ENCODE peak calls at places on chromosomes 3 and 15, in five cellular contexts. G is neural crest cell, D is GM12864, H is BJ, X is foreskin fibroblast. S is an unnamed sample.

GRCh38 chr3:144053121-144053520 is 81.5 kb downstream of the DIPK2A start:
- DNase-seq in D (no peak), X (peak), H (peak), G (no peak), S (no peak)

GRCh38 chr3:180749322-180749721 is 70.0 kb upstream of the CCDC39 start:
- DNase-seq in H (no peak), X (no peak), D (no peak), G (no peak), S (no peak)

GRCh38 chr15:27977656-27978055 is 121.5 kb downstream of the OCA2 start:
- DNase-seq in H (no peak), X (no peak), D (no peak), G (no peak), S (no peak)

GRCh38 chr15:92324036-92324963 is 69.4 kb upstream of the ST8SIA2 start:
- DNase-seq in H (no peak), X (no peak), G (no peak), D (no peak), S (no peak)

GRCh38 chr3:159765860-159766294 is 222.8 kb upstream of the IL12A start:
- DNase-seq in X (no peak), H (no peak), D (no peak), G (no peak), S (no peak)

GRCh38 chr15:70186152-70186551 is 88.4 kb upstream of the TLE3 start:
- DNase-seq in X (no peak), G (no peak), D (no peak), H (no peak), S (no peak)

GRCh38 chr3:123083446-123084124 is 16.8 kb downstream of the PDIA5 start:
- DNase-seq in H (no peak), G (no peak), X (no peak), D (no peak), S (peak)

GRCh38 chr3:112405845-112406244 is 72.9 kb downstream of the CD200 start:
- DNase-seq in H (no peak), X (peak), G (no peak), D (peak), S (no peak)

GRCh38 chr15:101489236-101489632 is 273 bp downstream of the PCSK6 start:
- DNase-seq in X (peak), H (no peak), G (no peak), D (no peak), S (peak)

GRCh38 chr3:98741121-98741716 is 21.9 kb upstream of the ST3GAL6 start:
- DNase-seq in D (no peak), H (no peak), G (no peak), X (peak), S (no peak)

GRCh38 chr3:127325630-127325961 is 37.8 kb upstream of the PRR20G start:
- DNase-seq in X (no peak), H (no peak), G (no peak), D (no peak), S (no peak)

GRCh38 chr3:124459678-124460077 is 270.6 kb upstream of the UMPS start:
- DNase-seq in H (no peak), D (no peak), X (no peak), G (no peak), S (no peak)

GRCh38 chr3:100006570-100007271 is 107.6 kb downstream of the FILIP1L start:
- DNase-seq in D (no peak), G (no peak), H (no peak), X (peak), S (no peak)

DNA sequence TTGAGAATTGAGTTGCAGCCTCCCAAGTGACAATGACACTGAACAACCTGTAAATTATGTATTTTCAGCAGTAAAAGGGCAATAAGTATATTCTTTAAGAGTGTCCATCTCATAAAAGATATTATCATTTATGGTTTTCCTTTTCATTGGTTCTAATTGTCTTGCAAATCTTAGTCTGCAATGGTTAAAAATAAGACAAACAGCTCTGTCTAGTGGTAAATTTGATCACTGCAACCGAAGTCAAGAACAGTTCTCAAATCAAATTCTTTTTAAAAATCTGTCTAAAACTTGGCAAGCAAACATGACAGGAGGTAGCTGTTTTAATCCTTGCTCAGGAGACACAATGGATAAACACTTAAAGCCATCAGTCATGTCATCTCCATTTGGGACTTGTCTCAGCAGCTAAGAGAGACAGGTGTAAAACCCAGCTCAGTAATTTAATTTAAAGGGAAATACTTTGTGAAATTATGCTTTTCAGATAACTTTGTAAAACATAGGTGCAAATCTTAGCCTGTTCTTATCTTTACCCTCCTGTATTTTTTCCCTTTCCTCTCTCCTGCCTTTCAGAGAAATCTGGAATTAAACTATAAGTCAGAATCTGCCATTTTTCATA is 150.3 kb upstream of the ARHGEF26 start:
- DNase-seq in H (no peak), G (no peak), X (peak), D (no peak), S (no peak)
- TF ChIP-seq CTCF in H (peak), G (peak), X (peak), D (peak), S (peak)

GRCh38 chr3:51974277-51974962 is 444 bp upstream of the ABHD14A start:
- DNase-seq in D (no peak), X (peak), H (no peak), G (no peak), S (no peak)
- TF ChIP-seq CTCF in D (no peak), X (no peak), H (no peak), G (no peak), S (no peak)

DNA sequence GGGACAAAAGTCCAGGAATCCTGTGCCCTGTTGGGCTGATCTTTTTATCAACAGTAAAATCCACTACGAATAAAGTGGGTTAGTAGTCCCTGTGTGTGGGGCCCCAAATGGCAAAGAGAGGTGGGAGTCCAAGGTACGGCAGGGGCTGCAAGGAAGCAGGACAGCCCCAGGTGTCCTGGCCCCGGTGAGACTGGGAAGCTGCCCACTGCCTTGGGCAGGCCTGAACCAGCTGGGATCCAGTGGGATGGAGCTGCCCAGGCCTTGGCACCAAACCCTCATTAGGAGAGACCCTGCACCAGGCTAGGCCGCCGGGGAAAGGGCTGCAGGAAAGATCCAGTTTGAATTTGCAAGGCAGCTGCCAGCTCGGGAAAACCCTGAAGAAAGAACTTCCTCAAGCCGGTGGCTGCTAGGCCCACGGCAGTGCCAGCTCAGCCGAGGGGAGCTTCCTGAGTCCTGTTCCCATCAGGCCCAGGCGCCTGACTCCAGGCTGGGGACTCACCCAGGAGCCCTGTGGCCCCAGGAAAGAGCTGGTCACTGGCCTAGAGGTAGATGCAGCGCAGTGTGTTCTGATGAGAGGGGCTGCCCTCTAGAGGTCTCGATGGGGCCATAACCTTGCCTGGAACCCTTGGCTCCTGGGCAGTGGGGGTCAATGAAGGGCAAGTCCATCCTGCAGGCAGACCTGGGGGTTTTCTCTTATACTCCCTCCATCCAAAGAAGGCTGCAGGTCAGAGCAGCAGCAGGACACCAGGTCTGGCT is 14.4 kb upstream of the GNAI2 start:
- DNase-seq in H (no peak), D (no peak), G (no peak), X (no peak), S (no peak)
- TF ChIP-seq CTCF in H (no peak), D (peak), G (no peak), X (no peak), S (no peak)

GRCh38 chr3:49158108-49158709 is 7.9 kb downstream of the CCDC71 start:
- DNase-seq in G (peak), H (no peak), X (peak), D (no peak), S (no peak)
- TF ChIP-seq CTCF in G (peak), H (peak), X (peak), D (peak), S (peak)

DNA sequence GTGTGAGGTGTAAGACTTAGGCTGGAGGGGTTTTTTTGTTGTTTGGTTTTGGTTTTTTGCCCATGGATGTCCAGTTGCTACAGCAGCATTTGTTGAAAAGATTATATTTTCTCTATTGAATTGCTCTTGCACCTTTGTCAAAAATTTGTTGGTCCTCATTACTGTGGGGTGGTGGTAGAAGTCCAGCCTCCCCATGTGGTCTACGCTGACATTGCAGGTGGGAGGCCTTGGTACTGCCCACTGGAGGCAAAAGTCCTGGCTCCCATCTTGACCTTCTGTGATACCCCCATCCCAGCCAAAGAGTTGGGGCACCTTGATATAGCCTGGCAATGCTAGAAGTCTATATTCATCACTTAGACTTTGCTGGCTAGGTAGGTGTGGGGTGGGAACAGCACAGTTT is 5.4 kb upstream of the RAB6B start:
- DNase-seq in D (no peak), G (no peak), X (no peak), H (no peak), S (no peak)
- TF ChIP-seq CTCF in D (peak), G (no peak), X (no peak), H (peak), S (no peak)